ENCODE peak calls at places on chromosomes 5 and 9, in seven cellular contexts. W is left ventricle myocardium inferior; X is psoas muscle; F is RWPE2; E is WTC11; D is suprapubic skin; B is CD4-positive, alpha-beta T cell. J is an unnamed sample.

GRCh38 chr5:6858419-6858818 is 145.2 kb downstream of the TENT4A start:
- DNase-seq in W (no peak), X (peak; percentile 41), F (no peak), E (no peak), D (no peak), B (no peak), J (no peak)

GRCh38 chr5:135208555-135209494 is 174.8 kb upstream of the PITX1 start:
- DNase-seq in W (no peak), X (peak; percentile 45), F (peak; percentile 87), E (no peak), D (peak; percentile 66), B (no peak), J (no peak)

GRCh38 chr9:107260437-107261081 is 22.5 kb upstream of the RAD23B start:
- DNase-seq in W (no peak), X (no peak), F (no peak), E (no peak), D (no peak), B (no peak), J (no peak)

GRCh38 chr9:114516913-114517312 is 11.6 kb upstream of the WHRN start:
- DNase-seq in W (no peak), X (no peak), F (no peak), E (no peak), D (no peak), B (no peak), J (no peak)

GRCh38 chr5:173242675-173243085 is 7.7 kb upstream of the NKX2-5 start:
- DNase-seq in W (peak; percentile 44), X (no peak), F (no peak), E (peak; percentile 54), D (peak; percentile 69), B (no peak), J (no peak)

GRCh38 chr5:50667079-50667652 is 729 bp downstream of the PARP8 start:
- DNase-seq in W (peak; percentile 70), X (peak; percentile 65), F (peak; percentile 65), E (peak; percentile 66), D (peak; percentile 83), B (no peak), J (peak; percentile 57)

GRCh38 chr5:116576043-116576713 is 1.6 kb upstream of the SEMA6A start:
- DNase-seq in W (peak; percentile 49), X (peak; percentile 54), F (no peak), E (peak; percentile 90), D (no peak), B (no peak), J (peak; percentile 81)

GRCh38 chr5:126182901-126183695 is 240.1 kb upstream of the GRAMD2B start:
- DNase-seq in W (peak; percentile 20), X (no peak), F (no peak), E (no peak), D (no peak), B (no peak), J (no peak)

GRCh38 chr5:31531543-31531887 is 378 bp downstream of the DROSHA start:
- DNase-seq in W (no peak), X (peak; percentile 23), F (no peak), E (no peak), D (no peak), B (no peak), J (peak; percentile 8)

GRCh38 chr9:12604154-12604825 is 88.9 kb upstream of the TYRP1 start:
- DNase-seq in W (no peak), X (no peak), F (no peak), E (no peak), D (no peak), B (no peak), J (no peak)

GRCh38 chr9:97895695-97896332 is 26.5 kb downstream of the TRMO start:
- DNase-seq in W (no peak), X (no peak), F (no peak), E (peak; percentile 64), D (no peak), B (no peak), J (no peak)

GRCh38 chr9:89312154-89312616 is 1.2 kb downstream of the CKS2 start:
- DNase-seq in W (no peak), X (no peak), F (no peak), E (no peak), D (no peak), B (no peak), J (no peak)
- TF ChIP-seq CTCF in W (no peak), X (no peak), F (no peak), E (no peak), D (no peak), B (no peak), J (no peak)

GRCh38 chr5:133319905-133320520 is 268.2 kb downstream of the HSPA4 start:
- DNase-seq in W (no peak), X (no peak), F (no peak), E (no peak), D (no peak), B (no peak), J (no peak)

GRCh38 chr5:133317558-133317957 is 265.7 kb downstream of the HSPA4 start:
- DNase-seq in W (no peak), X (no peak), F (no peak), E (no peak), D (no peak), B (no peak), J (no peak)

GRCh38 chr5:133314086-133314485 is 262.3 kb downstream of the HSPA4 start:
- DNase-seq in W (no peak), X (no peak), F (no peak), E (no peak), D (no peak), B (no peak), J (no peak)

GRCh38 chr5:133319244-133319643 is 267.4 kb downstream of the HSPA4 start:
- DNase-seq in W (no peak), X (no peak), F (no peak), E (no peak), D (no peak), B (no peak), J (no peak)

GRCh38 chr5:133316346-133317343 is 264.8 kb downstream of the HSPA4 start:
- DNase-seq in W (no peak), X (no peak), F (no peak), E (peak; percentile 74), D (no peak), B (no peak), J (peak; percentile 20)
- TF ChIP-seq CTCF in W (no peak), X (no peak), F (peak; percentile 15), E (no peak), D (no peak), B (no peak), J (peak; percentile 55)

GRCh38 chr9:129884220-129885017 is 49.2 kb downstream of the USP20 start:
- DNase-seq in W (peak; percentile 90), X (peak; percentile 89), F (peak; percentile 87), E (peak; percentile 91), D (peak; percentile 95), B (peak; percentile 95), J (peak; percentile 73)
- TF ChIP-seq CTCF in W (no peak), X (no peak), F (no peak), E (no peak), D (no peak), B (peak; percentile 31), J (no peak)

DNA sequence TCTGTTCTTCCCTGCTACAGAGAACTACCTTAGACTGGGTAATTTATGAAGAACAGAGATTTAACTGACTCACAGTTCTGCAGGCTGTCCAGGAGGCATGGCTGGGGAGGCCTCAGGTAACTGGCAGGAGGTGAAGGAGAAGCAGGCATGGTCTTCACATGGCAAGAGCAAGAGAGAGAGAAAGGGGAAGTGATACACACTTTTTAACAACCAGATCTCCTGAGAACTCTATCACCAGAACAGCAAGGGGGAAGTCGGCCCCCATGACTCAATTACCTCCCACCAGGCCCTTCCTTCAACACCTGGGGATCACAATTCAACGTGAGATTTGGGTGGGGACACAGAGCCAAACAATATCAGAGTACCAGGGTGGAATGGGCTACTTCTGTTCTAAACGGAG is 766.8 kb downstream of the TLE1 start:
- DNase-seq in W (no peak), X (no peak), F (no peak), E (no peak), D (no peak), B (no peak), J (no peak)
- TF ChIP-seq CTCF in W (no peak), X (no peak), F (no peak), E (no peak), D (no peak), B (no peak), J (no peak)

GRCh38 chr9:21527579-21527978 is 45.5 kb upstream of the IFNE start:
- DNase-seq in W (no peak), X (no peak), F (no peak), E (no peak), D (no peak), B (no peak), J (no peak)
- TF ChIP-seq CTCF in W (no peak), X (no peak), F (no peak), E (no peak), D (no peak), B (no peak), J (no peak)

GRCh38 chr9:127652733-127653132 is 40.7 kb downstream of the STXBP1 start:
- DNase-seq in W (no peak), X (no peak), F (no peak), E (no peak), D (no peak), B (no peak), J (no peak)

GRCh38 chr9:127647451-127647850 is 35.4 kb downstream of the STXBP1 start:
- DNase-seq in W (no peak), X (no peak), F (no peak), E (no peak), D (no peak), B (no peak), J (no peak)

GRCh38 chr9:127654619-127655018 is 42.5 kb downstream of the STXBP1 start:
- DNase-seq in W (no peak), X (no peak), F (no peak), E (no peak), D (no peak), B (no peak), J (no peak)

GRCh38 chr9:127651697-127652610 is 39.9 kb downstream of the STXBP1 start:
- DNase-seq in W (no peak), X (no peak), F (no peak), E (no peak), D (no peak), B (no peak), J (no peak)

GRCh38 chr9:127650511-127650910 is 38.4 kb downstream of the STXBP1 start:
- DNase-seq in W (no peak), X (no peak), F (no peak), E (no peak), D (no peak), B (no peak), J (no peak)
- TF ChIP-seq CTCF in W (no peak), X (no peak), F (no peak), E (no peak), D (no peak), B (no peak), J (no peak)

GRCh38 chr5:140242099-140242498 is 60.8 kb downstream of the PFDN1 start:
- DNase-seq in W (no peak), X (no peak), F (no peak), E (peak; percentile 50), D (no peak), B (no peak), J (no peak)

GRCh38 chr5:140240987-140241706 is 61.8 kb downstream of the PFDN1 start:
- DNase-seq in W (peak; percentile 92), X (peak; percentile 93), F (peak; percentile 92), E (peak; percentile 79), D (peak; percentile 87), B (no peak), J (peak; percentile 33)

GRCh38 chr5:140238756-140239155 is 63.8 kb downstream of the CYSTM1 start:
- DNase-seq in W (no peak), X (no peak), F (no peak), E (no peak), D (no peak), B (no peak), J (no peak)

GRCh38 chr5:140239461-140239860 is 63.4 kb downstream of the PFDN1 start:
- DNase-seq in W (no peak), X (no peak), F (no peak), E (no peak), D (no peak), B (no peak), J (no peak)

GRCh38 chr5:140239939-140240700 is 62.8 kb downstream of the PFDN1 start:
- DNase-seq in W (peak; percentile 61), X (peak; percentile 64), F (no peak), E (peak; percentile 84), D (no peak), B (peak; percentile 44), J (peak; percentile 62)
- TF ChIP-seq CTCF in W (peak; percentile 79), X (peak; percentile 59), F (peak; percentile 79), E (peak; percentile 51), D (peak; percentile 48), B (peak; percentile 62), J (peak; percentile 70)

J was measured in neural crest cell.